ENCODE peak calls at places on chromosomes 13 and 19, in seven cellular contexts. D is IMR-90, A is transverse colon, Z is OCI-LY7, T is lung, I is right cardiac atrium, F is body of pancreas. E is an unnamed sample.

GRCh38 chr13:94305463-94305862 is 174.0 kb downstream of the DCT start:
- DNase-seq in A (no peak), I (no peak), D (peak; percentile 90), T (no peak), F (no peak), Z (no peak), E (no peak)

GRCh38 chr19:47716270-47716937 is 3.2 kb downstream of the EHD2 start:
- DNase-seq in Z (no peak), F (peak; percentile 31), A (no peak), D (no peak), I (no peak), T (no peak), E (no peak)

GRCh38 chr13:51453959-51454703 is 1.3 kb upstream of the INTS6 start:
- DNase-seq in Z (peak; percentile 55), D (peak; percentile 6), I (peak; percentile 55), T (no peak), F (no peak), A (peak; percentile 33), E (no peak)

GRCh38 chr13:64410654-64411053 is 2819.5 kb downstream of the PCDH9 start:
- DNase-seq in I (no peak), A (no peak), T (no peak), F (no peak), D (no peak), Z (no peak), E (no peak)

GRCh38 chr13:111281751-111282311 is 38.6 kb upstream of the TEX29 start:
- DNase-seq in T (no peak), Z (no peak), A (no peak), I (no peak), F (no peak), D (peak; percentile 85), E (peak; percentile 89)

GRCh38 chr13:43058318-43058674 is 34.9 kb downstream of the DNAJC15 start:
- DNase-seq in A (peak; percentile 60), I (no peak), D (peak; percentile 62), T (no peak), F (no peak), Z (no peak), E (no peak)

GRCh38 chr13:60583911-60584753 is 187.1 kb downstream of the TDRD3 start:
- DNase-seq in D (peak; percentile 73), F (no peak), T (no peak), A (peak; percentile 25), Z (no peak), I (no peak), E (no peak)

GRCh38 chr19:38837656-38838121 is 6.1 kb upstream of the ECH1 start:
- DNase-seq in A (no peak), D (peak; percentile 35), Z (no peak), T (no peak), I (no peak), F (peak; percentile 39), E (no peak)

GRCh38 chr13:45604892-45605291 is 10.6 kb downstream of the ERICH6B start:
- DNase-seq in T (no peak), F (no peak), A (no peak), D (no peak), I (no peak), Z (no peak), E (no peak)

GRCh38 chr13:25708268-25708667 is 336.5 kb downstream of the ATP8A2 start:
- DNase-seq in I (no peak), A (no peak), D (no peak), F (no peak), Z (no peak), T (no peak), E (no peak)

GRCh38 chr19:13830761-13831481 is 35.7 kb downstream of the ZSWIM4 start:
- DNase-seq in I (no peak), Z (no peak), A (no peak), T (no peak), D (no peak), F (no peak), E (no peak)

GRCh38 chr19:6226444-6227155 is 53.2 kb downstream of the MLLT1 start:
- DNase-seq in A (no peak), D (no peak), T (no peak), Z (no peak), F (no peak), I (peak; percentile 32), E (no peak)

GRCh38 chr19:44113138-44113783 is at the start of gene ZNF225:
- DNase-seq in F (peak; percentile 97), Z (peak; percentile 97), T (peak; percentile 96), A (peak; percentile 96), I (peak; percentile 96), D (peak; percentile 99), E (peak; percentile 98)

GRCh38 chr19:15544970-15545369 is 36.6 kb downstream of the CYP4F22 start:
- DNase-seq in T (no peak), D (no peak), A (no peak), F (no peak), Z (no peak), I (no peak), E (no peak)

GRCh38 chr13:59823495-59823894 is 340.2 kb downstream of the DIAPH3 start:
- DNase-seq in F (no peak), A (no peak), D (peak; percentile 77), I (no peak), T (no peak), Z (no peak), E (no peak)

GRCh38 chr13:40665061-40665753 is 1.2 kb downstream of the FOXO1 start:
- DNase-seq in T (peak; percentile 36), Z (peak; percentile 68), I (peak; percentile 76), A (peak; percentile 55), F (peak; percentile 44), D (no peak), E (no peak)

GRCh38 chr19:38514812-38515633 is 81.5 kb downstream of the RYR1 start:
- DNase-seq in A (peak; percentile 64), I (peak; percentile 89), T (peak; percentile 51), F (peak; percentile 71), Z (peak; percentile 71), D (peak; percentile 37), E (peak; percentile 94)

GRCh38 chr19:40254714-40255418 is 28.4 kb upstream of the CCNP start:
- DNase-seq in Z (no peak), I (peak; percentile 14), T (no peak), D (no peak), F (peak; percentile 36), A (no peak), E (no peak)

GRCh38 chr13:36131931-36132297 is 732 bp upstream of the DCLK1 start:
- DNase-seq in T (peak; percentile 81), F (peak; percentile 18), A (no peak), D (no peak), I (peak; percentile 92), Z (no peak), E (no peak)

GRCh38 chr19:14149509-14149994 is 13.2 kb upstream of the ASF1B start:
- DNase-seq in F (peak; percentile 39), T (peak; percentile 51), I (peak; percentile 96), Z (no peak), D (no peak), A (peak; percentile 70), E (peak; percentile 96)

GRCh38 chr19:50427997-50428425 is 4.7 kb upstream of the MYBPC2 start:
- DNase-seq in T (peak; percentile 86), Z (peak; percentile 39), A (peak; percentile 81), F (peak; percentile 81), I (peak; percentile 94), D (peak; percentile 69), E (peak; percentile 93)

GRCh38 chr13:45807520-45808099 is 43.9 kb downstream of the SIAH3 start:
- DNase-seq in F (peak; percentile 26), T (no peak), A (no peak), I (no peak), Z (peak; percentile 36), D (peak; percentile 17), E (no peak)

GRCh38 chr13:41833201-41833600 is 127.7 kb downstream of the VWA8 start:
- DNase-seq in D (no peak), Z (no peak), A (no peak), T (no peak), I (no peak), F (no peak), E (no peak)

GRCh38 chr13:32256243-32256642 is 58.9 kb downstream of the ZAR1L start:
- DNase-seq in D (no peak), T (no peak), I (no peak), F (no peak), Z (no peak), A (no peak), E (no peak)
- H3K4me1 ChIP-seq in D (peaks cover 3% of the 10 kb centered on the region), T (peaks cover 19% of the 10 kb centered on the region), I (peaks cover 5% of the 10 kb centered on the region), F (peaks cover 39% of the 10 kb centered on the region), Z (no peaks in the 10 kb centered on the region), A (peaks cover 37% of the 10 kb centered on the region), E (peaks cover 52% of the 10 kb centered on the region)

GRCh38 chr19:35211545-35212230 is 16.9 kb downstream of the FAM187B start:
- DNase-seq in I (peak; percentile 81), Z (peak; percentile 71), F (peak; percentile 43), A (peak; percentile 70), T (no peak), D (no peak), E (peak; percentile 92)
- H3K27ac ChIP-seq in I (peak overlapping the region; percentile 55), Z (peak overlapping the region; percentile 83), F (no peak overlapping the region), A (peak overlapping the region; percentile 81), T (peak overlapping the region; percentile 76), D (no peak overlapping the region), E (peak overlapping the region; percentile 47)

DNA sequence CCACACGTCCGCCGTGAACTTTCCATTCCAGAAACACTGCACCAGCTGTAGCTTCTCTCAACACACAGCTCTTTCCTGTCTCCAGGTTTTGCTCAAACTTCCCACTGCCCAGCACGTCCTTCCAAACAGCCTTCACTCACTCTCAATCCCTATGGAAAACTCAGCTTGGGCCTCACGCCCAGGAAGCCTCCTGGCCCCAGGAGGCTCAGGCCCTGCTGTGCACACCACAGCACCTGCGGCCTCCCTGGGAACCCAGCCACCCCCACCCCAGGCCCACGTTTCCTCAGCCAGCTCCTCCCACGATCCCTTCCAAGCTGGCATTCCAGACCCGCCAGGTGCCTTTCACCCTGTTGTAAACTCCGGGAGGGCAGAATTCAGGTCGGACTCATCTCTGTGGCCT is 35.2 kb downstream of the C13orf46 start:
- DNase-seq in I (no peak), D (no peak), T (no peak), F (peak; percentile 54), A (no peak), Z (no peak), E (no peak)
- H3K4me1 ChIP-seq in I (no peaks in the 10 kb centered on the region), D (peaks cover 7% of the 10 kb centered on the region), T (no peaks in the 10 kb centered on the region), F (peaks cover 14% of the 10 kb centered on the region), A (peaks cover 30% of the 10 kb centered on the region), Z (no peaks in the 10 kb centered on the region), E (peaks cover 51% of the 10 kb centered on the region)

DNA sequence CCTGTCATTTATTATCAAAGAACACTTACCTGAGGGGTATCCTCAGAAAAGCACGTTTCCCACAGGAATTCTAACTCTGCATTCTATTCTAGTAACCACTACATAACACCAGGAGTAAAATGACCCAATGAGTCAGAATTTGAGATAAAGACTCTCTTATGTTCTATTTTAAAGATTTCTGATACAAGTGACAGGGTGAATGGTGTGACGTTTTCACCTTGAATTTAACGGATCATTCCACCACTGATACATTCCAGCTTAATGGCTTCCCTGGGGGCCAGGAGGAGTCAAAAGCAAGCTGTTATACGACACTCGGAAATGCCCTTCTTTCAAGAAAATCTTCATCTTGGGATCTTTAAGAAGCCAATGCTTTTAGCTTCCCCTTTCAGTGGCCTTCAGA is 55.2 kb downstream of the SLC7A1 start:
- DNase-seq in F (no peak), D (no peak), T (no peak), I (no peak), A (no peak), Z (no peak), E (no peak)
- H3K27ac ChIP-seq in F (no peak overlapping the region), D (no peak overlapping the region), T (no peak overlapping the region), I (no peak overlapping the region), A (no peak overlapping the region), Z (no peak overlapping the region), E (no peak overlapping the region)

GRCh38 chr13:75647126-75647784 is 11.1 kb downstream of the LMO7 start:
- DNase-seq in T (no peak), D (peak; percentile 55), I (no peak), A (no peak), F (no peak), Z (no peak), E (no peak)
- H3K4me1 ChIP-seq in T (no peaks in the 10 kb centered on the region), D (peaks cover 12% of the 10 kb centered on the region), I (no peaks in the 10 kb centered on the region), A (no peaks in the 10 kb centered on the region), F (no peaks in the 10 kb centered on the region), Z (no peaks in the 10 kb centered on the region), E (no peaks in the 10 kb centered on the region)